ENCODE peak calls at places on chromosomes 11 and 22, in four cellular contexts. X, D, R and E are unnamed samples.

GRCh38 chr11:64908766-64909165 is 8.2 kb downstream of the ATG2A start:
- DNase-seq in X (no peak), D (no peak), R (no peak), E (no peak)

GRCh38 chr11:19216021-19216420 is 14.2 kb upstream of the CSRP3 start:
- DNase-seq in X (no peak), D (no peak), R (no peak), E (no peak)

GRCh38 chr11:66225054-66225453 is 43.4 kb upstream of the RAB1B start:
- DNase-seq in X (no peak), D (no peak), R (no peak), E (peak)

GRCh38 chr11:120867024-120867423 is 156.9 kb upstream of the TBCEL start:
- DNase-seq in X (no peak), D (no peak), R (no peak), E (no peak)

GRCh38 chr11:34313099-34313517 is 44.7 kb downstream of the ABTB2 start:
- DNase-seq in X (no peak), D (no peak), R (no peak), E (no peak)

GRCh38 chr22:16953206-16954059 is 54.6 kb downstream of the GAB4 start:
- DNase-seq in X (no peak), D (no peak), R (no peak), E (no peak)

GRCh38 chr11:13289081-13289480 is 11.5 kb downstream of the BMAL1 start:
- DNase-seq in X (peak), D (peak), R (no peak), E (no peak)

GRCh38 chr11:78902771-78903507 is 328.3 kb upstream of the NARS2 start:
- DNase-seq in X (no peak), D (no peak), R (no peak), E (no peak)

GRCh38 chr11:95827661-95828060 is 37.4 kb downstream of the CEP57 start:
- DNase-seq in X (no peak), D (no peak), R (no peak), E (no peak)

GRCh38 chr11:18706330-18707243 is 8.0 kb downstream of the TMEM86A start:
- DNase-seq in X (peak), D (peak), R (peak), E (peak)

GRCh38 chr11:134950692-134951304 is 538.8 kb upstream of the B3GAT1 start:
- DNase-seq in X (no peak), D (no peak), R (no peak), E (no peak)

GRCh38 chr22:38860291-38861169 is 11.5 kb downstream of the CBX6 start:
- DNase-seq in X (no peak), D (no peak), R (no peak), E (no peak)

GRCh38 chr11:5288108-5288911 is 13.4 kb downstream of the OR51B4 start:
- DNase-seq in X (no peak), D (peak), R (no peak), E (no peak)

GRCh38 chr11:1772270-1773130 is 8.8 kb upstream of the CTSD start:
- DNase-seq in X (no peak), D (peak), R (no peak), E (no peak)

GRCh38 chr11:106011481-106011880 is 10.6 kb downstream of the MSANTD4 start:
- DNase-seq in X (no peak), D (no peak), R (no peak), E (no peak)

GRCh38 chr22:45204241-45204640 is 36.5 kb downstream of the KIAA0930 start:
- DNase-seq in X (no peak), D (no peak), R (no peak), E (no peak)

GRCh38 chr22:41687901-41688364 is 734 bp downstream of the SNU13 start:
- DNase-seq in X (peak), D (peak), R (no peak), E (peak)

GRCh38 chr22:32803020-32803758 is 1.7 kb downstream of the TIMP3 start:
- DNase-seq in X (no peak), D (peak), R (no peak), E (no peak)

GRCh38 chr11:59283825-59284772 is 71.4 kb upstream of the MPEG1 start:
- DNase-seq in X (peak), D (peak), R (peak), E (peak)

GRCh38 chr11:27468643-27469332 is 3.8 kb downstream of the LGR4 start:
- DNase-seq in X (no peak), D (peak), R (no peak), E (no peak)